ENCODE peak calls at places on chromosome 19, in four cellular contexts. R is lower lobe of right lung, L is GM04504, S is amygdala. W is an unnamed sample.

GRCh38 chr19:16714702-16715294 is 4.8 kb upstream of the NWD1 start:
- DNase-seq in S (peak; percentile 16), R (peak; percentile 67), L (no peak), W (peak; percentile 65)

GRCh38 chr19:39030854-39031367 is 1.4 kb downstream of the FBXO27 start:
- DNase-seq in S (no peak), R (no peak), L (no peak), W (no peak)

GRCh38 chr19:56837492-56837891 is 3.0 kb downstream of the PEG3 start:
- DNase-seq in R (peak; percentile 71), S (peak; percentile 70), L (no peak), W (no peak)

GRCh38 chr19:36973844-36974195 is 57.7 kb downstream of the ZNF568 start:
- DNase-seq in R (no peak), L (no peak), S (no peak), W (no peak)

GRCh38 chr19:58407658-58408151 is 744 bp upstream of the ZNF584 start:
- DNase-seq in L (no peak), S (no peak), R (no peak), W (peak; percentile 34)

GRCh38 chr19:12603714-12604113 is 6.9 kb downstream of the ZNF490 start:
- DNase-seq in L (no peak), S (no peak), R (no peak), W (peak; percentile 82)

GRCh38 chr19:16381756-16382401 is 57.3 kb downstream of the KLF2 start:
- DNase-seq in L (peak; percentile 67), S (no peak), R (no peak), W (no peak)

GRCh38 chr19:39390460-39390758 is 497 bp downstream of the PAF1 start:
- DNase-seq in R (no peak), L (no peak), S (no peak), W (no peak)

GRCh38 chr19:55406869-55407624 is 541 bp downstream of the UBE2S start:
- DNase-seq in S (no peak), L (no peak), R (no peak), W (peak; percentile 66)

GRCh38 chr19:5929646-5930045 is 15.6 kb downstream of the CAPS start:
- DNase-seq in S (no peak), R (no peak), L (no peak), W (no peak)

GRCh38 chr19:47232422-47233211 is 1.6 kb upstream of the BBC3 start:
- DNase-seq in R (no peak), S (no peak), L (no peak), W (no peak)

GRCh38 chr19:49686503-49687088 is 2.8 kb upstream of the ADM5 start:
- DNase-seq in L (no peak), R (no peak), S (no peak), W (no peak)

GRCh38 chr19:56253737-56254136 is 18.8 kb upstream of the EDDM13 start:
- DNase-seq in S (no peak), R (no peak), L (peak; percentile 17), W (peak; percentile 48)